ENCODE peak calls at places on chromosomes 3 and 15, in six cellular contexts. S is HepG2, N is A549, B is CD14-positive monocyte, O is HFFc6, W is body of pancreas. V is an unnamed sample.
A peak's percentile ranks its signal among the peaks of the same experiment; 100 is the strongest.

GRCh38 chr3:150292891-150293290 is 115.2 kb upstream of the TSC22D2 start:
- DNase-seq in B (no peak), O (peak; percentile 90), S (no peak), N (no peak), W (no peak), V (no peak)

GRCh38 chr15:90552162-90552928 is 22.6 kb downstream of the CRTC3 start:
- DNase-seq in O (peak; percentile 95), N (no peak), W (no peak), B (no peak), S (no peak), V (no peak)

GRCh38 chr3:13352621-13353131 is 67.4 kb downstream of the NUP210 start:
- DNase-seq in S (no peak), W (no peak), B (peak; percentile 82), O (peak; percentile 17), N (peak; percentile 12), V (no peak)

GRCh38 chr3:142216321-142216720 is 9.1 kb downstream of the GK5 start:
- DNase-seq in W (no peak), B (no peak), S (no peak), N (no peak), O (no peak), V (no peak)

GRCh38 chr15:78709263-78709882 is 68.4 kb upstream of the CHRNB4 start:
- DNase-seq in S (peak; percentile 39), O (no peak), W (peak; percentile 71), B (peak; percentile 74), N (peak; percentile 67), V (peak; percentile 33)

GRCh38 chr3:17515445-17516227 is 226.8 kb downstream of the TBC1D5 start:
- DNase-seq in B (no peak), N (peak; percentile 69), O (no peak), W (no peak), S (no peak), V (no peak)

GRCh38 chr3:100877286-100877685 is 115.9 kb downstream of the ABI3BP start:
- DNase-seq in S (no peak), O (no peak), N (no peak), W (no peak), B (no peak), V (no peak)

GRCh38 chr3:197882580-197882979 is 67.4 kb upstream of the RPL35A start:
- DNase-seq in S (no peak), N (no peak), O (no peak), B (no peak), W (no peak), V (no peak)

GRCh38 chr3:31481697-31482096 is 51.0 kb upstream of the STT3B start:
- DNase-seq in S (no peak), B (no peak), W (no peak), N (no peak), O (no peak), V (no peak)

GRCh38 chr15:78691873-78692421 is 50.9 kb upstream of the CHRNB4 start:
- DNase-seq in S (no peak), W (no peak), N (no peak), B (no peak), O (no peak), V (no peak)

GRCh38 chr3:164550857-164551256 is 527.4 kb downstream of the SI start:
- DNase-seq in W (no peak), N (peak; percentile 5), O (no peak), S (no peak), B (no peak), V (no peak)

GRCh38 chr15:79769081-79769481 is 127.7 kb downstream of the MTHFS start:
- DNase-seq in N (peak; percentile 63), B (no peak), O (peak; percentile 9), W (no peak), S (peak; percentile 19), V (no peak)

GRCh38 chr15:26102365-26102764 is 239.2 kb upstream of the ATP10A start:
- DNase-seq in O (no peak), S (no peak), B (no peak), W (no peak), N (no peak), V (no peak)

GRCh38 chr15:31049122-31049521 is 52.4 kb downstream of the TRPM1 start:
- DNase-seq in S (no peak), N (no peak), O (no peak), W (no peak), B (peak; percentile 60), V (no peak)

GRCh38 chr3:154480033-154480432 is 50.0 kb upstream of the GPR149 start:
- DNase-seq in N (no peak), W (no peak), B (no peak), O (no peak), S (no peak), V (no peak)

GRCh38 chr15:24878153-24878552 is 76.6 kb upstream of the SNRPN start:
- DNase-seq in B (no peak), W (peak; percentile 19), N (no peak), S (peak; percentile 38), O (no peak), V (peak; percentile 29)

GRCh38 chr3:191141728-191142127 is 57.3 kb upstream of the OSTN start:
- DNase-seq in O (peak; percentile 84), B (no peak), S (no peak), W (no peak), N (peak; percentile 34), V (no peak)

GRCh38 chr15:77034620-77035467 is 36.1 kb downstream of the TSPAN3 start:
- DNase-seq in O (no peak), N (no peak), W (no peak), B (no peak), S (no peak), V (no peak)

GRCh38 chr3:89353465-89353864 is 246.0 kb downstream of the EPHA3 start:
- DNase-seq in O (no peak), W (no peak), B (no peak), N (no peak), S (no peak), V (no peak)

GRCh38 chr3:20648921-20649381 is 462.9 kb upstream of the SGO1 start:
- DNase-seq in N (no peak), B (no peak), W (no peak), S (no peak), O (peak; percentile 48), V (no peak)

GRCh38 chr3:99969133-99969532 is 145.2 kb downstream of the FILIP1L start:
- DNase-seq in O (no peak), N (no peak), B (no peak), W (no peak), S (no peak), V (no peak)

GRCh38 chr15:66622677-66623076 is 56.9 kb upstream of the LCTL start:
- DNase-seq in S (no peak), W (no peak), B (no peak), O (no peak), N (no peak), V (no peak)

GRCh38 chr3:14431928-14432834 is 29.8 kb downstream of the SLC6A6 start:
- DNase-seq in S (peak; percentile 82), N (peak; percentile 69), W (peak; percentile 77), O (peak; percentile 88), B (peak; percentile 99), V (peak; percentile 68)

GRCh38 chr3:27699067-27699466 is 23.1 kb downstream of the EOMES start:
- DNase-seq in O (no peak), B (no peak), N (no peak), S (no peak), W (no peak), V (no peak)

GRCh38 chr15:62790531-62790930 is 252.0 kb upstream of the TPM1 start:
- DNase-seq in W (no peak), O (no peak), N (no peak), S (no peak), B (no peak), V (no peak)

GRCh38 chr15:56918907-56919707 is 663 bp downstream of the TCF12 start:
- DNase-seq in W (peak; percentile 62), S (peak; percentile 25), B (peak; percentile 60), O (peak; percentile 39), N (peak; percentile 75), V (peak; percentile 46)

GRCh38 chr15:56916825-56917477 is 1.5 kb upstream of the TCF12 start:
- DNase-seq in N (no peak), W (peak; percentile 35), B (no peak), O (no peak), S (no peak), V (no peak)

GRCh38 chr15:56919708-56920637 is 1.5 kb downstream of the TCF12 start:
- DNase-seq in N (peak; percentile 63), O (no peak), B (no peak), S (peak; percentile 18), W (peak; percentile 22), V (peak; percentile 18)

GRCh38 chr15:56917652-56918045 is 795 bp upstream of the TCF12 start:
- DNase-seq in O (no peak), S (no peak), B (no peak), N (no peak), W (no peak), V (no peak)

GRCh38 chr15:56918046-56918906 is at the start of gene TCF12:
- DNase-seq in B (peak; percentile 90), W (peak; percentile 93), S (peak; percentile 71), N (peak; percentile 99), O (peak; percentile 91), V (peak; percentile 90)
- TF ChIP-seq CTCF in B (peak; percentile 35), W (no peak), S (peak; percentile 57), N (peak; percentile 46), O (peak; percentile 67), V (peak; percentile 61)

GRCh38 chr3:160545481-160545880 is 19.9 kb downstream of the KPNA4 start:
- DNase-seq in S (no peak), B (no peak), O (no peak), W (no peak), N (no peak), V (no peak)
- TF ChIP-seq CTCF in S (no peak), B (no peak), O (no peak), W (no peak), N (no peak), V (no peak)

DNA sequence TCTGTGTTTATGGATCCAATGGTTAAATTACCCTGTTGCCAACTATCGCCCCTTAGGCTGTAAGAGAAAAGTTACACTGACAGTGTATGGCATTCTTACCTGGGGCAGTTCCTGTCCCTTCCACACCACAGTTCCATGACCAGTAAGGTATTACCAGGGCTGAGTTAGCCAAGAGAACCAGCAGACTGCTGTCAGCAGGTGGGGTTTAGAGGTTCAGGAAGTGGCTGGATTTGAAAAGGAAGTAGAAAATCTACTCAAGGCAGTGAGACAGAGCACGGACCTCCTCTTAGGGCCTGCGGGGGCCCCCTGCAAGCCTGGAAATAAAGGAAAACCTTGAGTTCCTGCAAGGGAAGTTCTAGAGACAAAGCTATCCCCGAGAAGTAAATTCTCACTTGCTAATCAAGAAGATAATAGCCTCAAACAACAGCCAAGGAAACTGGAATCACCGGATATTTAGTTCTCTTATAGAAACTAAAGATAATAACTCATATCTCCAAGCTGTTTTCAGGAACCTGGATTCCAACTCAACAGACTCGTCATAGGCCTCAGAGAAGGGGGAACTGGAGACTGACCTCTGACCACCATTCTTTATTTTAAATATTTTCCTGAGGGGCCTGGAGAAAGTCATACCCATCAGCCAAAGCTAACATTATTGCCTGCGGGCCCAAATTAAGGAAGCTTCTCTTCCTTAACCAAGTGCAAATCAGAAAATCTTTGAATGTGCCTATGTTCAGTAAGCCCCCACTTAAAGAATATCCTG is 161.7 kb downstream of the ANXA2 start:
- DNase-seq in W (no peak), O (no peak), B (no peak), N (no peak), S (no peak), V (no peak)
- TF ChIP-seq CTCF in W (no peak), O (no peak), B (no peak), N (no peak), S (no peak), V (no peak)

DNA sequence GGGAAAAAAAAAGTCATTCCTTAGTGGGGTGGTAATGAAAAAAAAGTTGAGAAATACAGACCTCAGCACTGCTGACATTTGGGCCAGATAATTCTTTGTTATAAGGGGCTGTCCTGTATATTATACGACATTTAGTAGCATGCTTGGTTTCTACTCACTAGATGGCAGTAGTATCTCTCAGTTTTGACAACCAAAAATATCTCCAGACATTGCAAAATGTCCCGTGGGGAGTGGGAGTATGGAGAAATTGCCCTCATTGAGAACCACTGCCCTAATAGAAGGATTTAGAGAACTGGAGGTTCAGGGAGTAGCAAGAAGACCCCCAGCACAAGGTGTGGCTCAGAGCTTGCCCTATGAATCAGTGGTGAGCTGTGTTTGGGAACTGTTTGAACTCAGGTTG is 28.6 kb upstream of the TEX264 start:
- DNase-seq in S (no peak), O (no peak), W (no peak), B (no peak), N (no peak), V (no peak)
- TF ChIP-seq CTCF in S (peak; percentile 32), O (peak; percentile 66), W (no peak), B (peak; percentile 34), N (peak; percentile 47), V (peak; percentile 29)